ENCODE peak calls at places on chromosomes 3 and 15, in eight cellular contexts. One of them, this sample, is unnamed.
A peak's percentile ranks its signal among the peaks of the same experiment; 100 is the strongest.

GRCh38 chr3:67329358-67329757 is 325.1 kb downstream of the SUCLG2 start:
- DNase-seq in adrenal gland: no peak
- DNase-seq in heart right ventricle: no peak
- DNase-seq in ovary: no peak
- DNase-seq in lung: no peak
- DNase-seq in astrocyte of the cerebellum: no peak
- DNase-seq in tibial nerve: no peak
- DNase-seq in B cell: no peak
- DNase-seq in this sample: no peak

GRCh38 chr3:86782271-86782670 is 208.7 kb downstream of the VGLL3 start:
- DNase-seq in tibial nerve: no peak
- DNase-seq in heart right ventricle: no peak
- DNase-seq in astrocyte of the cerebellum: no peak
- DNase-seq in B cell: no peak
- DNase-seq in adrenal gland: no peak
- DNase-seq in ovary: no peak
- DNase-seq in lung: no peak
- DNase-seq in this sample: no peak

GRCh38 chr3:35596611-35597010 is 42.7 kb upstream of the ARPP21 start:
- DNase-seq in heart right ventricle: no peak
- DNase-seq in adrenal gland: no peak
- DNase-seq in ovary: no peak
- DNase-seq in B cell: no peak
- DNase-seq in tibial nerve: no peak
- DNase-seq in astrocyte of the cerebellum: no peak
- DNase-seq in lung: no peak
- DNase-seq in this sample: no peak

GRCh38 chr3:185153861-185154629 is 1.2 kb upstream of the C3orf70 start:
- DNase-seq in ovary: peak; percentile 18
- DNase-seq in heart right ventricle: no peak
- DNase-seq in B cell: no peak
- DNase-seq in adrenal gland: no peak
- DNase-seq in tibial nerve: no peak
- DNase-seq in astrocyte of the cerebellum: peak; percentile 13
- DNase-seq in lung: no peak
- DNase-seq in this sample: no peak

GRCh38 chr15:71066983-71067382 is 48.3 kb upstream of the THSD4 start:
- DNase-seq in adrenal gland: no peak
- DNase-seq in lung: no peak
- DNase-seq in tibial nerve: no peak
- DNase-seq in heart right ventricle: no peak
- DNase-seq in B cell: no peak
- DNase-seq in astrocyte of the cerebellum: no peak
- DNase-seq in ovary: no peak
- DNase-seq in this sample: no peak

GRCh38 chr3:4830586-4830914 is 148.7 kb upstream of the BHLHE40 start:
- DNase-seq in tibial nerve: no peak
- DNase-seq in B cell: no peak
- DNase-seq in ovary: no peak
- DNase-seq in lung: no peak
- DNase-seq in heart right ventricle: no peak
- DNase-seq in adrenal gland: no peak
- DNase-seq in astrocyte of the cerebellum: no peak
- DNase-seq in this sample: no peak

GRCh38 chr3:115713247-115713646 is 89.9 kb downstream of the GAP43 start:
- DNase-seq in ovary: no peak
- DNase-seq in tibial nerve: no peak
- DNase-seq in astrocyte of the cerebellum: no peak
- DNase-seq in B cell: no peak
- DNase-seq in adrenal gland: peak; percentile 88
- DNase-seq in lung: peak; percentile 45
- DNase-seq in heart right ventricle: no peak
- DNase-seq in this sample: no peak

GRCh38 chr3:48656061-48656840 is 6.4 kb downstream of the CELSR3 start:
- DNase-seq in astrocyte of the cerebellum: no peak
- DNase-seq in heart right ventricle: peak; percentile 85
- DNase-seq in ovary: peak; percentile 89
- DNase-seq in adrenal gland: peak; percentile 83
- DNase-seq in lung: peak; percentile 86
- DNase-seq in B cell: peak; percentile 91
- DNase-seq in tibial nerve: peak; percentile 52
- DNase-seq in this sample: no peak

GRCh38 chr15:95281470-95281869 is 1049.0 kb upstream of the NR2F2 start:
- DNase-seq in astrocyte of the cerebellum: no peak
- DNase-seq in adrenal gland: no peak
- DNase-seq in ovary: no peak
- DNase-seq in heart right ventricle: no peak
- DNase-seq in tibial nerve: no peak
- DNase-seq in B cell: no peak
- DNase-seq in lung: no peak
- DNase-seq in this sample: no peak

GRCh38 chr3:55584716-55585368 is 97.7 kb upstream of the WNT5A start:
- DNase-seq in lung: no peak
- DNase-seq in ovary: no peak
- DNase-seq in astrocyte of the cerebellum: no peak
- DNase-seq in heart right ventricle: no peak
- DNase-seq in adrenal gland: no peak
- DNase-seq in B cell: no peak
- DNase-seq in tibial nerve: no peak
- DNase-seq in this sample: no peak

GRCh38 chr3:90184861-90185260 is 1077.4 kb downstream of the EPHA3 start:
- DNase-seq in tibial nerve: no peak
- DNase-seq in astrocyte of the cerebellum: no peak
- DNase-seq in ovary: no peak
- DNase-seq in lung: no peak
- DNase-seq in B cell: no peak
- DNase-seq in adrenal gland: no peak
- DNase-seq in heart right ventricle: no peak
- DNase-seq in this sample: no peak

GRCh38 chr3:71709908-71710511 is 15.2 kb downstream of the EIF4E3 start:
- DNase-seq in astrocyte of the cerebellum: no peak
- DNase-seq in B cell: no peak
- DNase-seq in tibial nerve: no peak
- DNase-seq in ovary: no peak
- DNase-seq in heart right ventricle: no peak
- DNase-seq in adrenal gland: no peak
- DNase-seq in lung: no peak
- DNase-seq in this sample: no peak

GRCh38 chr3:126494204-126494603 is 18.5 kb upstream of the ZXDC start:
- DNase-seq in heart right ventricle: no peak
- DNase-seq in lung: no peak
- DNase-seq in ovary: no peak
- DNase-seq in B cell: no peak
- DNase-seq in astrocyte of the cerebellum: no peak
- DNase-seq in adrenal gland: peak; percentile 78
- DNase-seq in tibial nerve: no peak
- DNase-seq in this sample: peak; percentile 53

GRCh38 chr3:152382312-152383135 is 113.8 kb downstream of the MBNL1 start:
- DNase-seq in lung: no peak
- DNase-seq in astrocyte of the cerebellum: no peak
- DNase-seq in heart right ventricle: no peak
- DNase-seq in tibial nerve: no peak
- DNase-seq in B cell: no peak
- DNase-seq in ovary: no peak
- DNase-seq in adrenal gland: no peak
- DNase-seq in this sample: no peak

DNA sequence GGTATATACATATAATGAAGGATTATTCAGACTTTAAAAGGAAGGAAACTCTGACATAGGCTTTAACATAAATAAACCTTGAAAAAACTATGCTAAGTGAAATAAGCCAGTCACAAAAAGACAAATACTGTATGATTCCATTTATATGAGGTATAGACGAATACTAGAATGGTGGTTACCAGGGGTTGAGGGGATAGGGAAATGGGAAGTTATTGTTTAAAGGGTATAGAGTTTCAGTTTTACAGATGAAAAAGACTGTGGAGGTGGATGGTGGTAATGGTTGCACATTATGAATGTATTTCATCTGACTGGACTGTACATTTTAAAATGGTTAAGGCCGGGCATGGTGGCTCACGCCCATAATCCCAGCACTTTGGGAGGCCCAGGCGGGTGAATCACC is 41.7 kb downstream of the FRMD5 start:
- DNase-seq in tibial nerve: no peak
- DNase-seq in adrenal gland: no peak
- DNase-seq in B cell: no peak
- DNase-seq in lung: no peak
- DNase-seq in astrocyte of the cerebellum: no peak
- DNase-seq in heart right ventricle: no peak
- DNase-seq in ovary: no peak
- DNase-seq in this sample: no peak
- TF ChIP-seq CTCF in tibial nerve: no peak
- TF ChIP-seq CTCF in adrenal gland: no peak
- TF ChIP-seq CTCF in B cell: no peak
- TF ChIP-seq CTCF in lung: no peak
- TF ChIP-seq CTCF in astrocyte of the cerebellum: no peak
- TF ChIP-seq CTCF in heart right ventricle: no peak
- TF ChIP-seq CTCF in ovary: no peak
- TF ChIP-seq CTCF in this sample: no peak

GRCh38 chr3:50220109-50220508 is 15.0 kb downstream of the SLC38A3 start:
- DNase-seq in ovary: no peak
- DNase-seq in heart right ventricle: no peak
- DNase-seq in B cell: no peak
- DNase-seq in tibial nerve: no peak
- DNase-seq in astrocyte of the cerebellum: no peak
- DNase-seq in lung: no peak
- DNase-seq in adrenal gland: no peak
- DNase-seq in this sample: no peak

GRCh38 chr3:50219285-50219684 is 14.2 kb downstream of the SLC38A3 start:
- DNase-seq in B cell: no peak
- DNase-seq in tibial nerve: no peak
- DNase-seq in heart right ventricle: no peak
- DNase-seq in lung: no peak
- DNase-seq in astrocyte of the cerebellum: no peak
- DNase-seq in ovary: no peak
- DNase-seq in adrenal gland: no peak
- DNase-seq in this sample: no peak

GRCh38 chr3:50222169-50222528 is 13.9 kb upstream of the GNAI2 start:
- DNase-seq in heart right ventricle: no peak
- DNase-seq in astrocyte of the cerebellum: no peak
- DNase-seq in ovary: no peak
- DNase-seq in tibial nerve: no peak
- DNase-seq in adrenal gland: no peak
- DNase-seq in lung: no peak
- DNase-seq in B cell: no peak
- DNase-seq in this sample: no peak

GRCh38 chr3:50221051-50221412 is 15.0 kb upstream of the GNAI2 start:
- DNase-seq in tibial nerve: no peak
- DNase-seq in adrenal gland: no peak
- DNase-seq in ovary: no peak
- DNase-seq in lung: no peak
- DNase-seq in astrocyte of the cerebellum: no peak
- DNase-seq in B cell: no peak
- DNase-seq in heart right ventricle: no peak
- DNase-seq in this sample: no peak

GRCh38 chr3:50221413-50222168 is 14.4 kb upstream of the GNAI2 start:
- DNase-seq in heart right ventricle: no peak
- DNase-seq in tibial nerve: no peak
- DNase-seq in lung: no peak
- DNase-seq in astrocyte of the cerebellum: no peak
- DNase-seq in adrenal gland: no peak
- DNase-seq in ovary: no peak
- DNase-seq in B cell: no peak
- DNase-seq in this sample: no peak
- TF ChIP-seq CTCF in heart right ventricle: no peak
- TF ChIP-seq CTCF in tibial nerve: no peak
- TF ChIP-seq CTCF in lung: no peak
- TF ChIP-seq CTCF in astrocyte of the cerebellum: no peak
- TF ChIP-seq CTCF in adrenal gland: no peak
- TF ChIP-seq CTCF in ovary: no peak
- TF ChIP-seq CTCF in B cell: no peak
- TF ChIP-seq CTCF in this sample: no peak

GRCh38 chr3:182948305-182948704 is 32.0 kb downstream of the DCUN1D1 start:
- DNase-seq in adrenal gland: no peak
- DNase-seq in astrocyte of the cerebellum: no peak
- DNase-seq in lung: no peak
- DNase-seq in tibial nerve: no peak
- DNase-seq in B cell: no peak
- DNase-seq in ovary: no peak
- DNase-seq in heart right ventricle: no peak
- DNase-seq in this sample: no peak

GRCh38 chr3:182949688-182950087 is 30.6 kb downstream of the DCUN1D1 start:
- DNase-seq in B cell: no peak
- DNase-seq in lung: no peak
- DNase-seq in ovary: no peak
- DNase-seq in heart right ventricle: no peak
- DNase-seq in tibial nerve: no peak
- DNase-seq in astrocyte of the cerebellum: no peak
- DNase-seq in adrenal gland: no peak
- DNase-seq in this sample: no peak

DNA sequence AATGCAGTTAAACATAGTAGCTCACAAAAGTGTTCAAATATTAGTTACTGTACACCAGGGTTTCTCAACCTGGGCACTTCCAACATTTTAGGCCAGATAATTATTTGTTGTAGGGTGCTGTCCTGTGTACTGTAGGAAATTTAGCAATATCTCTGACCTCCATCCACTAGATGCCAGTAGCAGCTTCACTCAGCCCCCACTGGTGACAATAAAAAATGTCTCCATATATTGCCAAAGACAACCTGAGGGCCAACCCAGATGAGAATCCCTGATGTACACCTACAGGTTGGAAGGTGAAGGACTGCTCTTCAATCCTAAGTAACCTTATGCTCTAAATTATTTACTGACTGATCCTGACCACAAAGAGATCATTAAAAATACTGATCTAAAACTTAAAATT is 32.4 kb downstream of the DCUN1D1 start:
- DNase-seq in heart right ventricle: no peak
- DNase-seq in lung: no peak
- DNase-seq in B cell: no peak
- DNase-seq in ovary: no peak
- DNase-seq in adrenal gland: no peak
- DNase-seq in astrocyte of the cerebellum: no peak
- DNase-seq in tibial nerve: no peak
- DNase-seq in this sample: no peak
- TF ChIP-seq CTCF in heart right ventricle: no peak
- TF ChIP-seq CTCF in lung: no peak
- TF ChIP-seq CTCF in B cell: no peak
- TF ChIP-seq CTCF in ovary: no peak
- TF ChIP-seq CTCF in adrenal gland: no peak
- TF ChIP-seq CTCF in astrocyte of the cerebellum: no peak
- TF ChIP-seq CTCF in tibial nerve: no peak
- TF ChIP-seq CTCF in this sample: peak; percentile 34

DNA sequence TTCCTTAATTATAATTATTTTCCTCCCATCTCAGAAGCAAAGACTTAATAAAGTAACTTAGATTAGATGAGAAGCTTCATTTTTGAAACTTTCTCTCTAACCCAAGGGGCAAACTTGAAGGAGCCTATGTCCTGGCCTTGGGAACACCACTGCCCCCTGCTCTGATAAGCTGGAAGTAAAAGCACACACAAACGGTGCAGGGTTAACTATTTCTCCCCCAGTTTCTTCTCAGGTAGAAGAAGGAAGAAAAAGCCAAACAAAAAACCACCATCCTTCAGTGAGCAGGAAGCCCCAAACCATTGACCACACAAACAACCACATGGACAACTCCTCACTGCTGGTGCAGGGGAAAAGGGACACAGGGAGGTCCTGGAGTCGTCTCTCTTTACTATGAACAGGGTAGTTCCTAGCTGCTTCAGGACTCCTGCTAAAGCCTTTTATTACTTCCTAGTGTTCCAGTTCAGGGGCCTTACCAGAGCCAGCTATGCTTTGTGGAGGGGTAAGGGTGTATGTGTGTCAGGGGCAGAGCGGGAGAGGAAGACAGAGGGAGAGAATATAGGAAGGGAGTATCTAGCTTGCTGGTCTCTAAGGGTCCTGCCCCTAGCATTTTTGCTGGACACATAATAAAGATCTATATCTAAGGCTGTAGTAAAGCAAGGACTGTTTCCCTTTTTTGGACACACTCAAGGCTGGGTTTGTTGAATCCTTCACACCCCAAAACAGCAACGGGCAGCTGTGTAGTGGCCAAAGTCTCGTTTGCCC is 94.0 kb upstream of the UMPS start:
- DNase-seq in astrocyte of the cerebellum: no peak
- DNase-seq in tibial nerve: no peak
- DNase-seq in B cell: no peak
- DNase-seq in lung: no peak
- DNase-seq in heart right ventricle: no peak
- DNase-seq in ovary: no peak
- DNase-seq in adrenal gland: no peak
- DNase-seq in this sample: no peak
- TF ChIP-seq CTCF in astrocyte of the cerebellum: no peak
- TF ChIP-seq CTCF in tibial nerve: no peak
- TF ChIP-seq CTCF in B cell: no peak
- TF ChIP-seq CTCF in lung: no peak
- TF ChIP-seq CTCF in heart right ventricle: no peak
- TF ChIP-seq CTCF in ovary: no peak
- TF ChIP-seq CTCF in adrenal gland: no peak
- TF ChIP-seq CTCF in this sample: no peak

This sample was measured in chondrocyte.